ENCODE peak calls at places on chromosomes 2 and 18, in five cellular contexts. I is tibial nerve, K is K562, N is ovary, S is transverse colon. P is an unnamed sample.

GRCh38 chr18:62655520-62656219 is 59.7 kb upstream of the PHLPP1 start:
- DNase-seq in I (no peak), N (no peak), K (no peak), S (no peak), P (no peak)

GRCh38 chr18:57026316-57026715 is 120.6 kb upstream of the BOD1L2 start:
- DNase-seq in K (no peak), I (no peak), N (no peak), S (no peak), P (no peak)

GRCh38 chr2:45872211-45872610 is 220.7 kb downstream of the PRKCE start:
- DNase-seq in N (no peak), S (no peak), I (no peak), K (no peak), P (no peak)

GRCh38 chr2:47617028-47617427 is 165.9 kb upstream of the MSH6 start:
- DNase-seq in I (no peak), S (no peak), N (no peak), K (no peak), P (no peak)

GRCh38 chr2:178761759-178762371 is 45.4 kb downstream of the TTN start:
- DNase-seq in K (peak), I (no peak), S (no peak), N (no peak), P (no peak)

GRCh38 chr2:88545118-88545517 is 82.1 kb downstream of the EIF2AK3 start:
- DNase-seq in I (no peak), N (no peak), S (no peak), K (peak), P (no peak)

GRCh38 chr2:240513544-240514287 is 44.1 kb downstream of the ANKMY1 start:
- DNase-seq in N (peak), K (peak), S (peak), I (peak), P (peak)

GRCh38 chr2:86570069-86570468 is 6.8 kb upstream of the CHMP3 start:
- DNase-seq in K (no peak), N (no peak), S (no peak), I (no peak), P (no peak)

GRCh38 chr2:120785228-120785966 is 49.7 kb downstream of the GLI2 start:
- DNase-seq in K (no peak), I (no peak), S (no peak), N (no peak), P (no peak)

GRCh38 chr18:70273021-70273420 is 15.8 kb upstream of the SOCS6 start:
- DNase-seq in S (no peak), I (no peak), K (no peak), N (no peak), P (no peak)

GRCh38 chr2:162768646-162769045 is 69.9 kb downstream of the KCNH7 start:
- DNase-seq in K (no peak), S (no peak), N (no peak), I (no peak), P (no peak)

GRCh38 chr2:46951290-46952064 is 35.9 kb upstream of the MCFD2 start:
- DNase-seq in S (no peak), K (no peak), N (no peak), I (no peak), P (no peak)

GRCh38 chr2:161238559-161239415 is 69.4 kb upstream of the PSMD14 start:
- DNase-seq in K (no peak), I (no peak), S (peak), N (peak), P (peak)

GRCh38 chr2:38284971-38285370 is 92.1 kb downstream of the ATL2 start:
- DNase-seq in N (no peak), K (no peak), S (peak), I (no peak), P (no peak)

GRCh38 chr18:31723998-31724711 is 36.5 kb downstream of the SLC25A52 start:
- DNase-seq in S (peak), I (no peak), K (no peak), N (peak), P (peak)

GRCh38 chr2:1173528-1173927 is 222.9 kb downstream of the SNTG2 start:
- DNase-seq in I (no peak), N (no peak), S (no peak), K (no peak), P (no peak)

GRCh38 chr2:15941483-15941853 is 1.1 kb downstream of the MYCN start:
- DNase-seq in N (peak), S (no peak), K (no peak), I (no peak), P (no peak)

GRCh38 chr18:73407506-73407905 is 539.7 kb upstream of the NETO1 start:
- DNase-seq in N (no peak), I (no peak), K (no peak), S (no peak), P (no peak)

GRCh38 chr2:127104166-127104660 is 2.7 kb downstream of the BIN1 start:
- DNase-seq in S (no peak), K (no peak), I (no peak), N (no peak), P (no peak)

GRCh38 chr2:227450921-227451654 is 20.9 kb upstream of the AGFG1 start:
- DNase-seq in N (no peak), K (peak), S (no peak), I (peak), P (no peak)
- TF ChIP-seq EP300 in N (no peak), K (peak), S (no peak), I (no peak), P (no peak)

DNA sequence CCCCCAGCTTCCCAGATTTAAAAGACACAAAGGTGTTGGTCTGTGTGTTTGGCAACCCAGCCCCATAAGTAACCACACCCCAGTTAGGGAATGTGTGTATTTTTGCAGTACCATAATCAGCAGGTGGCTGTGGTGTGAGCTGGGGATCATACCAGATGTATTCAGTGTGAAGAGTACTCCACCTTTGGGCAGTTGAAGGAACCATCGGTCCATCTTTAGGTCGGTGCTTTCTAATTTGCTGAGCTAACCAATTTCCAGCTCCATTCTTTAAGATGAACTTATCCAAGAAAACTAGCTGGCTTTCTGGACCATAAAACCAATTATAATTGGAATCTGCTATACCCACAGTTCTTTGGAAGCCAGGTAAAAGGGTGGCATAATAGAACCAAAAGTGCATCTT is 3.2 kb downstream of the DSEL start:
- DNase-seq in I (no peak), K (no peak), S (no peak), N (no peak), P (no peak)
- TF ChIP-seq CTCF in I (no peak), K (no peak), S (no peak), N (no peak), P (no peak)

GRCh38 chr2:52936029-52936428 is 831.6 kb upstream of the CHAC2 start:
- DNase-seq in K (no peak), S (no peak), N (no peak), I (no peak), P (no peak)
- TF ChIP-seq EP300 in K (no peak), S (no peak), N (no peak), I (no peak), P (no peak)

DNA sequence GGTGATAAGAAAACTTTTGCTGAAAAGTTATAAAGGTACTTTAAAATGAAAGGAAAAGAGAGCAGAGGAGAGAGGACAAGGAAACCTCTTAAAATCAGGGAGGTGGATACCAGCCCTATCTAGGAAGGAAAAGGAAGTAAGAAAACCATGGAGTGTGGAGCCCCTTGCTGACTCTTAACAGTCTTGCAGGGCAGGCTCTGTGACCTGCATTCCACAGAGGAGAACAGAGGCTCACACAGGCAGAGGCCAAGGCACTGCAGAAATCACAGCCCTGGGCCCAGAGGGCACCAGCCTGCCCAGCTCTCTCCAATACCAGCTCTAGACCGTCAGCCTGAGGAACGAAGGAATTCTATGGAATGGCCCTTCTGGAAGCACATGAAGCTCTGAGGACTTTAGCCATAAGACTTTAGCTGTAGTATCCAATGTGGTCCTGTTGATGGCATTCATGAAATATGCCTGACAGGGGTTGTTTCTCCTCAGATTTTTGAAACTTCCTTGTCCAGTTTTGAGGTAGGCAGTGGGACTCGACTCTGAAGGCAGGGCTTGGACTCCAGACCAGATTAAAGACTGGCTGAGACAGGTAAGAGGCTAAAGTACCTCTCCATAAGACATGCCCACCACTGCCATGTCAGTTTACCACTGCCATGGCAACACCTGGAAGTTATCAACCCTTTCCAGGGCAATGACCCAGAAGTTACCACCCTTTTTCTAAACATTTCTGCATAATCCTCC is 216.3 kb downstream of the ANAPC1 start:
- DNase-seq in N (no peak), I (peak), K (no peak), S (no peak), P (peak)
- TF ChIP-seq CTCF in N (no peak), I (peak), K (peak), S (no peak), P (peak)